ENCODE peak calls at places on chromosomes 1 and 21, in ten cellular contexts. K, W, P, G, H, N, I, T, C and F are unnamed samples.

GRCh38 chr1:225915538-225915991 is 8.5 kb downstream of the PYCR2 start:
- DNase-seq in K (peak), W (no peak), P (no peak), G (no peak), H (no peak), N (no peak), I (no peak), T (no peak), C (no peak), F (no peak)

GRCh38 chr1:19204665-19205266 is 5.3 kb downstream of the UBR4 start:
- DNase-seq in K (no peak), W (no peak), P (no peak), G (no peak), H (no peak), N (peak), I (peak), T (no peak), C (no peak), F (peak)

GRCh38 chr1:31706384-31707058 is 2.7 kb upstream of the COL16A1 start:
- DNase-seq in K (no peak), W (no peak), P (no peak), G (no peak), H (no peak), N (no peak), I (no peak), T (no peak), C (no peak), F (no peak)

GRCh38 chr1:68791800-68792199 is 294.9 kb upstream of the DEPDC1 start:
- DNase-seq in K (no peak), W (no peak), P (no peak), G (no peak), H (no peak), N (no peak), I (no peak), T (no peak), C (no peak), F (no peak)

GRCh38 chr1:102071451-102071850 is 74.7 kb upstream of the OLFM3 start:
- DNase-seq in K (no peak), W (no peak), P (no peak), G (no peak), H (no peak), N (no peak), I (no peak), T (no peak), C (no peak), F (no peak)

GRCh38 chr21:42841156-42841915 is 38.0 kb downstream of the WDR4 start:
- DNase-seq in K (no peak), W (no peak), P (no peak), G (peak), H (no peak), N (no peak), I (peak), T (no peak), C (no peak), F (no peak)

GRCh38 chr21:14762734-14763694 is 216.9 kb upstream of the SAMSN1 start:
- DNase-seq in K (no peak), W (no peak), P (no peak), G (no peak), H (no peak), N (peak), I (no peak), T (no peak), C (no peak), F (no peak)

GRCh38 chr21:45802425-45802824 is 158.9 kb downstream of the PCBP3 start:
- DNase-seq in K (no peak), W (no peak), P (no peak), G (no peak), H (no peak), N (no peak), I (no peak), T (no peak), C (no peak), F (no peak)

GRCh38 chr1:8456306-8456912 is 138.5 kb downstream of the SLC45A1 start:
- DNase-seq in K (no peak), W (no peak), P (peak), G (no peak), H (no peak), N (peak), I (no peak), T (peak), C (peak), F (peak)

GRCh38 chr1:230340778-230341546 is 85.2 kb downstream of the PGBD5 start:
- DNase-seq in K (no peak), W (no peak), P (no peak), G (peak), H (no peak), N (no peak), I (no peak), T (no peak), C (no peak), F (no peak)

GRCh38 chr1:202084791-202085681 is 37.7 kb upstream of the GPR37L1 start:
- DNase-seq in K (no peak), W (no peak), P (no peak), G (no peak), H (no peak), N (no peak), I (no peak), T (no peak), C (no peak), F (no peak)

GRCh38 chr1:60376196-60376595 is 302.6 kb upstream of the C1orf87 start:
- DNase-seq in K (no peak), W (no peak), P (no peak), G (no peak), H (no peak), N (no peak), I (no peak), T (no peak), C (no peak), F (no peak)

GRCh38 chr1:64948905-64949833 is 17.2 kb downstream of the JAK1 start:
- DNase-seq in K (peak), W (no peak), P (no peak), G (no peak), H (no peak), N (peak), I (no peak), T (no peak), C (no peak), F (peak)

GRCh38 chr1:230713915-230714764 is at the start of gene AGT:
- DNase-seq in K (peak), W (no peak), P (peak), G (peak), H (no peak), N (peak), I (peak), T (peak), C (peak), F (peak)

GRCh38 chr1:202037706-202038296 is 27.4 kb downstream of the ELF3 start:
- DNase-seq in K (no peak), W (no peak), P (peak), G (no peak), H (no peak), N (peak), I (no peak), T (peak), C (no peak), F (peak)

GRCh38 chr1:39326836-39327235 is 122.3 kb downstream of the MACF1 start:
- DNase-seq in K (no peak), W (no peak), P (no peak), G (no peak), H (no peak), N (peak), I (no peak), T (no peak), C (no peak), F (peak)

GRCh38 chr21:37198989-37199924 is 67.9 kb downstream of the VPS26C start:
- DNase-seq in K (peak), W (no peak), P (no peak), G (no peak), H (no peak), N (peak), I (no peak), T (peak), C (peak), F (no peak)